ENCODE peak calls at places on chromosome 19, in seven cellular contexts. D, U, O, I, S, Q and E are unnamed samples.
A peak's percentile ranks its signal among the peaks of the same experiment; 100 is the strongest.

GRCh38 chr19:4981681-4981958 is 12.7 kb downstream of the KDM4B start:
- DNase-seq in O (no peak), I (no peak), Q (no peak), D (no peak), U (no peak), S (no peak), E (no peak)

GRCh38 chr19:57583521-57584416 is at the start of gene ZIK1:
- DNase-seq in O (peak; percentile 71), S (peak; percentile 96), I (peak; percentile 92), Q (peak; percentile 86), D (peak; percentile 99), U (peak; percentile 86), E (no peak)

GRCh38 chr19:13908674-13909073 is 2.7 kb downstream of the CC2D1A start:
- DNase-seq in D (no peak), I (no peak), U (no peak), Q (no peak), O (no peak), S (no peak), E (no peak)

GRCh38 chr19:24140099-24140498 is 53.1 kb downstream of the ZNF254 start:
- DNase-seq in Q (no peak), D (no peak), I (peak; percentile 96), S (no peak), U (no peak), O (peak; percentile 83), E (no peak)

GRCh38 chr19:9128171-9128570 is 1.4 kb upstream of the OR7G3 start:
- DNase-seq in U (no peak), D (no peak), I (peak; percentile 4), O (no peak), S (no peak), Q (no peak), E (no peak)

GRCh38 chr19:30076751-30077670 is 135.0 kb downstream of the URI1 start:
- DNase-seq in D (no peak), I (no peak), S (no peak), Q (no peak), O (no peak), U (no peak), E (no peak)

GRCh38 chr19:8423821-8424223 is 10.7 kb downstream of the MARCHF2 start:
- DNase-seq in U (peak; percentile 94), Q (peak; percentile 86), O (peak; percentile 85), D (peak; percentile 48), S (no peak), I (peak; percentile 97), E (peak; percentile 73)

GRCh38 chr19:36084231-36085009 is 26.5 kb upstream of the OVOL3 start:
- DNase-seq in S (no peak), U (no peak), D (no peak), I (no peak), O (no peak), Q (no peak), E (no peak)

GRCh38 chr19:42023121-42023942 is 29.3 kb upstream of the ATP1A3 start:
- DNase-seq in U (no peak), O (no peak), S (peak; percentile 16), Q (peak; percentile 23), D (peak; percentile 78), I (peak; percentile 8), E (peak; percentile 69)

GRCh38 chr19:14425696-14426138 is 6.6 kb upstream of the DDX39A start:
- DNase-seq in U (no peak), Q (no peak), O (peak; percentile 38), S (no peak), D (no peak), I (peak; percentile 91), E (no peak)

GRCh38 chr19:44841255-44841654 is 4.8 kb upstream of the NECTIN2 start:
- DNase-seq in O (no peak), D (no peak), I (no peak), U (no peak), S (no peak), Q (no peak), E (no peak)

GRCh38 chr19:42662714-42663113 is 68.0 kb upstream of the CEACAM8 start:
- DNase-seq in I (no peak), U (no peak), O (no peak), D (no peak), S (no peak), Q (no peak), E (no peak)

GRCh38 chr19:13554506-13555235 is 48.4 kb upstream of the CACNA1A start:
- DNase-seq in S (no peak), U (no peak), Q (no peak), I (no peak), O (no peak), D (no peak), E (no peak)

GRCh38 chr19:55451522-55452380 is 8.7 kb upstream of the SHISA7 start:
- DNase-seq in O (no peak), S (no peak), I (no peak), U (no peak), Q (no peak), D (no peak), E (peak; percentile 53)

GRCh38 chr19:17052439-17052838 is 22.8 kb downstream of the HAUS8 start:
- DNase-seq in S (peak; percentile 51), I (peak; percentile 59), U (no peak), Q (peak; percentile 66), D (peak; percentile 88), O (no peak), E (peak; percentile 31)

GRCh38 chr19:7679017-7679720 is 1.5 kb upstream of the TRAPPC5 start:
- DNase-seq in D (no peak), S (peak; percentile 81), Q (no peak), U (no peak), O (no peak), I (no peak), E (no peak)

GRCh38 chr19:12224676-12225075 is 61.8 kb downstream of the ZNF136 start:
- DNase-seq in S (no peak), D (no peak), Q (no peak), U (no peak), O (no peak), I (no peak), E (no peak)

GRCh38 chr19:29771708-29772415 is 39.9 kb upstream of the CCNE1 start:
- DNase-seq in S (peak; percentile 35), Q (peak; percentile 33), O (peak; percentile 4), I (peak; percentile 37), D (peak; percentile 86), U (no peak), E (peak; percentile 81)

GRCh38 chr19:371501-372160 is 27.0 kb upstream of the MIER2 start:
- DNase-seq in U (no peak), D (no peak), I (no peak), O (no peak), S (no peak), Q (no peak), E (no peak)

GRCh38 chr19:661427-662196 is 1.4 kb downstream of the RNF126 start:
- DNase-seq in D (no peak), I (no peak), Q (peak; percentile 72), U (no peak), S (peak; percentile 85), O (no peak), E (no peak)

GRCh38 chr19:38470788-38471480 is 37.4 kb downstream of the RYR1 start:
- DNase-seq in I (no peak), U (no peak), S (no peak), Q (no peak), D (no peak), O (no peak), E (no peak)

GRCh38 chr19:38478273-38478971 is 44.9 kb downstream of the RYR1 start:
- DNase-seq in U (no peak), D (peak; percentile 39), S (peak; percentile 34), I (no peak), O (no peak), Q (no peak), E (peak; percentile 62)

GRCh38 chr19:38473201-38473600 is 39.7 kb downstream of the RYR1 start:
- DNase-seq in D (no peak), Q (no peak), U (no peak), S (no peak), O (no peak), I (no peak), E (no peak)

GRCh38 chr19:38475176-38475575 is 41.7 kb downstream of the RYR1 start:
- DNase-seq in O (no peak), D (no peak), S (no peak), Q (no peak), U (no peak), I (no peak), E (no peak)
- H3K4me3 ChIP-seq in O (no peak overlapping the region), D (no peak overlapping the region), S (no peak overlapping the region), Q (no peak overlapping the region), U (no peak overlapping the region), I (no peak overlapping the region), E (no peak overlapping the region)

GRCh38 chr19:39359026-39359425 is 16.8 kb downstream of the SAMD4B start:
- DNase-seq in I (no peak), D (no peak), U (no peak), O (no peak), S (no peak), Q (no peak), E (no peak)
- H3K4me3 ChIP-seq in I (no peak overlapping the region), D (no peak overlapping the region), U (no peak overlapping the region), O (no peak overlapping the region), S (no peak overlapping the region), Q (no peak overlapping the region), E (no peak overlapping the region)

GRCh38 chr19:38211206-38211605 is 12.8 kb downstream of the DPF1 start:
- DNase-seq in O (no peak), U (no peak), Q (no peak), D (peak; percentile 70), I (no peak), S (no peak), E (no peak)
- H3K4me3 ChIP-seq in O (no peak overlapping the region), U (no peak overlapping the region), Q (no peak overlapping the region), D (peak overlapping the region; percentile 80), I (no peak overlapping the region), S (no peak overlapping the region), E (no peak overlapping the region)

DNA sequence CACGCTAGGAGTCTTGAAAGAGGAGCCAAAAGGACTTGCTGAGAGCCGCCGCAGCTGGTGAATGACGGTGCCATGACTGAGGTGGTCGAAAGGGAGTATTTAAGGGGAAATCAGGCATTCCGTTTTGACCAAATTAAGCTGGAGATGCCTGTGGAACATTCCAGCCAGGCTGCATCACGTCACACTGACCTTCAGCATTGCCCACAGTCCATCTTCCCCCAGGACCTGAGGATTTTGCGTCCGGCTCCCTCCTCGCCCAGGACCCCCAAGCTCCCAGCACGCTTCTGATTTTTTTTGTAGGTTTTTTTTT is 12.0 kb downstream of the CYTH2 start:
- DNase-seq in D (no peak), U (no peak), Q (no peak), I (peak; percentile 30), S (no peak), O (peak; percentile 11), E (no peak)
- H3K4me3 ChIP-seq in D (peak overlapping the region; percentile 90), U (no peak overlapping the region), Q (peak overlapping the region; percentile 38), I (no peak overlapping the region), S (peak overlapping the region; percentile 40), O (no peak overlapping the region), E (no peak overlapping the region)

GRCh38 chr19:3099347-3100145 is 5.4 kb downstream of the GNA11 start:
- DNase-seq in D (no peak), U (no peak), S (no peak), Q (no peak), I (no peak), O (no peak), E (no peak)
- H3K4me3 ChIP-seq in D (no peak overlapping the region), U (no peak overlapping the region), S (no peak overlapping the region), Q (peak overlapping the region; percentile 96), I (no peak overlapping the region), O (no peak overlapping the region), E (no peak overlapping the region)

DNA sequence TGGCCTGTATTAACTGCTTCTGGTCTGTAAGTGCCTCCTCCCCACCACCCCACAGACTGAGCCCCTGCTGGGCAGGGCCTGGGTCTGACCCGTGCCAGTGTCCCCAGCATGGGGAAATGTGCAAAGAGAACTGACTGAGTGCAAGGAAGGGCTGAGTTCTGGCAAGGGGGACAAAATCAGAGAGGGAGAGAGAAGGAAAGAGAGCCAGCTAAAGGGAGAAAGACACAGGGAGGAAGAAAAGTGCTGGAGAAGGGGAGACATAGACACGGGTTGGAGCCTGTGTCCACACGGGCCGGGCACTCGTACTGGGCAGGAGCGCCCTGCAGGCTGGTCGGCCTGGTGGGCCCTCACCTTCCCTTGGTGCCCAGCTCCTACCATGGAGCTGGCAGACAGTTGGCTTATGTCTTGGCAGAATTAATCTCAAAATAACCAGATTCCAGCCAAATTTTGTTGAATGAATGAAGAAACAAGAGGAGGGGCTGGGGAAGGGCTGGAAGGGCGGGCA is 1.2 kb downstream of the NKG7 start:
- DNase-seq in U (no peak), I (no peak), Q (no peak), S (no peak), O (no peak), D (no peak), E (no peak)
- H3K4me3 ChIP-seq in U (no peak overlapping the region), I (no peak overlapping the region), Q (no peak overlapping the region), S (no peak overlapping the region), O (no peak overlapping the region), D (no peak overlapping the region), E (no peak overlapping the region)